ENCODE peak calls at places on chromosome 17, in six cellular contexts. C is sigmoid colon, A is A549, D is tibial nerve, H is stomach, S is SK-N-SH. I is an unnamed sample.

GRCh38 chr17:77748436-77748835 is 210.1 kb upstream of the TNRC6C start:
- DNase-seq in D (peak), A (no peak), C (peak), S (no peak), H (no peak), I (peak)

GRCh38 chr17:34384271-34384670 is 21.2 kb upstream of the CCL1 start:
- DNase-seq in S (no peak), D (no peak), H (no peak), C (no peak), A (no peak), I (no peak)

GRCh38 chr17:2931426-2931825 is 132.0 kb downstream of the OR1D5 start:
- DNase-seq in A (no peak), H (no peak), C (no peak), D (no peak), S (no peak), I (no peak)

GRCh38 chr17:55320594-55321506 is 56.1 kb downstream of the HLF start:
- DNase-seq in C (no peak), S (no peak), H (peak), A (no peak), D (no peak), I (no peak)

GRCh38 chr17:57682667-57683066 is 62.4 kb downstream of the CCDC182 start:
- DNase-seq in H (no peak), D (no peak), A (no peak), S (no peak), C (no peak), I (peak)

GRCh38 chr17:35807371-35808144 is 1.7 kb upstream of the TAF15 start:
- DNase-seq in C (no peak), H (no peak), D (no peak), A (no peak), S (no peak), I (no peak)

GRCh38 chr17:3635474-3636153 is 436 bp downstream of the SHPK start:
- DNase-seq in H (no peak), S (peak), D (no peak), C (no peak), A (no peak), I (no peak)

GRCh38 chr17:59355695-59356323 is 24.4 kb downstream of the YPEL2 start:
- DNase-seq in D (no peak), H (no peak), S (no peak), A (no peak), C (no peak), I (no peak)

GRCh38 chr17:38709104-38709820 is 4.2 kb downstream of the MLLT6 start:
- DNase-seq in D (no peak), A (no peak), H (no peak), S (no peak), C (no peak), I (no peak)

GRCh38 chr17:78548725-78549124 is 28.5 kb downstream of the DNAH17 start:
- DNase-seq in H (no peak), A (no peak), D (no peak), C (no peak), S (no peak), I (no peak)

GRCh38 chr17:72458301-72458700 is 337.5 kb downstream of the SOX9 start:
- DNase-seq in H (no peak), D (no peak), S (no peak), A (no peak), C (no peak), I (no peak)

GRCh38 chr17:29905879-29906167 is 24.2 kb downstream of the SSH2 start:
- DNase-seq in A (no peak), H (no peak), C (no peak), S (no peak), D (no peak), I (no peak)

GRCh38 chr17:58120195-58120822 is 27.9 kb upstream of the OR4D1 start:
- DNase-seq in A (peak), C (no peak), H (peak), D (no peak), S (no peak), I (no peak)

GRCh38 chr17:55735784-55736405 is 13.2 kb upstream of the TMEM100 start:
- DNase-seq in S (peak), D (no peak), A (peak), C (peak), H (no peak), I (no peak)

GRCh38 chr17:54744750-54745149 is 155.9 kb upstream of the TOM1L1 start:
- DNase-seq in D (no peak), S (no peak), H (no peak), A (no peak), C (no peak), I (no peak)

GRCh38 chr17:40726919-40727318 is 23.4 kb upstream of the KRT24 start:
- DNase-seq in A (peak), D (no peak), S (no peak), C (no peak), H (no peak), I (no peak)

GRCh38 chr17:64537488-64537887 is 30.7 kb downstream of the CEP95 start:
- DNase-seq in H (no peak), C (no peak), D (no peak), S (no peak), A (no peak), I (no peak)

GRCh38 chr17:50240876-50241275 is 33.4 kb upstream of the TMEM92 start:
- DNase-seq in C (no peak), S (no peak), D (no peak), A (no peak), H (no peak), I (no peak)

GRCh38 chr17:79331492-79331891 is 256.9 kb downstream of the ENGASE start:
- DNase-seq in H (no peak), S (no peak), A (no peak), C (no peak), D (no peak), I (no peak)

GRCh38 chr17:67016039-67016762 is 28.2 kb upstream of the CACNG1 start:
- DNase-seq in S (no peak), C (no peak), A (no peak), H (no peak), D (no peak), I (no peak)

GRCh38 chr17:65850486-65850885 is 289.0 kb upstream of the AXIN2 start:
- DNase-seq in D (no peak), S (no peak), A (peak), H (no peak), C (no peak), I (no peak)

GRCh38 chr17:35291802-35292201 is 48.9 kb downstream of the SLFN5 start:
- DNase-seq in A (peak), D (no peak), H (no peak), C (no peak), S (no peak), I (no peak)

GRCh38 chr17:15261063-15261817 is 3.9 kb downstream of the PMP22 start:
- DNase-seq in D (no peak), A (peak), H (peak), C (peak), S (peak), I (no peak)

GRCh38 chr17:79431175-79431574 is 179.7 kb downstream of the RBFOX3 start:
- DNase-seq in H (no peak), S (no peak), C (no peak), D (no peak), A (no peak), I (no peak)

DNA sequence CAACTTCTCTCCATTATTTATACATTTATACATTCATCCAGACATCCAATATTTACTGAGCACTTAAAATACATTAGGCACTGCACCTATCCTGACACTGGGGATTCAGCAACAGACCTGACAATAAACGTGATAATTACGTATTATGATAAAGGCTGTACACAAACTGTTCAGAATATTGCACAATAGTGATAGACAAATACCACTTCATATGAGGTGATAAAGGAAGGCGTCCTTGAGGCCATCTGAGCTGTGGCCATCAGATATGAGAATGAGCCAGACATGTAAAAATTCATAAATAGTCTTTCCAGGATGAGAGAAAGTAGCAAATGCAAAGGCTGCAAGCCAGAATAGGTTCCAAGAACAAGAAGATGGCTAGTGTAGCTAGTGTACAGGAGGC is 8.6 kb downstream of the USP32 start:
- DNase-seq in H (no peak), A (no peak), S (no peak), C (no peak), D (no peak), I (no peak)
- TF ChIP-seq EP300 in H (no peak), A (no peak), S (no peak), C (no peak), D (no peak), I (no peak)

DNA sequence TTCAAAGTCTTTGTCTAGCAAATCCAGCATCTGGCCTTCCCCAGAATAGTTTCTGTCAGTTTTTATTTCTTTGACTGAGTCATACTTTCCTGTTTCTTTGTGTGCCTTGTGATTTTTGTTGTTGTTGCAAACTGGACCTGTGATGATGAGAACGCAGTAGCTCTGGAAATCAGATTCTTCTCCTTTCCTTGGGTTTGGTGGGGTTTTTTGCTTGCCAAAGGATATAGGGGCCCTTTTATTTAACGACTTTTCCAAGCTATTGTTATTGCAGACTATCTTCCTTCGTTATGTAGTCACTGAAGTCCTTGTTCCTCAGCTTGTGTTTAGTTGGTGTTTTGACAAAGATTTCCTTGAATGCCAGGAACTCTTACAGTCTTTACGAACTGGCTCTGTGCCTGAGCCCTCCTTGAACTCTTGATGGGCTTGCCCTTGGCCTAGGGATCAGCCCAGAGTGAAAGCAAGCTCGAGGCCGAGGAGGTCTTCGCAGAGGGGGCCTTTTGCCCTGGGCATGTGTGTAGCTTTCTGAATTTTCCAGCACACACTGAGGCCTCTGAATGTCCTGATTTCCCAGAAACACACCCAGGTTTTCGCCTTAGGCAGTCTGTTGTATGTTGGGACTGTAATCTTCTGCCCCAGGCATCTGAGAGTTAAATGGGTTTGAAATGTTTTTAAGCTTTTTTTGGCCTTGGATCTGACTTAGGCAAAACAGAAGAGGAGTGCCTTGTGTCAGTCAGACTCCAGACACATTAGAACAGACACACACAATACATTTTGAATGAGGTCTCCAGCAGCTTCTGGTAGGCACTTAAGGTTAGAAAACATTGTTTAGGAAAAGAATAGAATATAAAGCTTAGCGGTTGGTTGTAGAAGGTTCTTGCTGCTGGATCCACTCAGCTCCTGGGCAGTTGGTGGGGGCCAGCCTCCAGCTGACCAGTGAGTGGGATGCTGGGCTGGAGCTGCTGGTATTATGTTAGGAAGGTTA is 17.0 kb downstream of the FOXK2 start:
- DNase-seq in C (peak), D (peak), S (peak), A (no peak), H (peak), I (peak)
- TF ChIP-seq EP300 in C (no peak), D (peak), S (peak), A (no peak), H (no peak), I (no peak)

GRCh38 chr17:42463976-42464400 is 5.3 kb downstream of the ATP6V0A1 start:
- DNase-seq in D (no peak), A (peak), S (no peak), H (no peak), C (no peak), I (no peak)
- TF ChIP-seq EP300 in D (no peak), A (no peak), S (no peak), H (no peak), C (no peak), I (no peak)

DNA sequence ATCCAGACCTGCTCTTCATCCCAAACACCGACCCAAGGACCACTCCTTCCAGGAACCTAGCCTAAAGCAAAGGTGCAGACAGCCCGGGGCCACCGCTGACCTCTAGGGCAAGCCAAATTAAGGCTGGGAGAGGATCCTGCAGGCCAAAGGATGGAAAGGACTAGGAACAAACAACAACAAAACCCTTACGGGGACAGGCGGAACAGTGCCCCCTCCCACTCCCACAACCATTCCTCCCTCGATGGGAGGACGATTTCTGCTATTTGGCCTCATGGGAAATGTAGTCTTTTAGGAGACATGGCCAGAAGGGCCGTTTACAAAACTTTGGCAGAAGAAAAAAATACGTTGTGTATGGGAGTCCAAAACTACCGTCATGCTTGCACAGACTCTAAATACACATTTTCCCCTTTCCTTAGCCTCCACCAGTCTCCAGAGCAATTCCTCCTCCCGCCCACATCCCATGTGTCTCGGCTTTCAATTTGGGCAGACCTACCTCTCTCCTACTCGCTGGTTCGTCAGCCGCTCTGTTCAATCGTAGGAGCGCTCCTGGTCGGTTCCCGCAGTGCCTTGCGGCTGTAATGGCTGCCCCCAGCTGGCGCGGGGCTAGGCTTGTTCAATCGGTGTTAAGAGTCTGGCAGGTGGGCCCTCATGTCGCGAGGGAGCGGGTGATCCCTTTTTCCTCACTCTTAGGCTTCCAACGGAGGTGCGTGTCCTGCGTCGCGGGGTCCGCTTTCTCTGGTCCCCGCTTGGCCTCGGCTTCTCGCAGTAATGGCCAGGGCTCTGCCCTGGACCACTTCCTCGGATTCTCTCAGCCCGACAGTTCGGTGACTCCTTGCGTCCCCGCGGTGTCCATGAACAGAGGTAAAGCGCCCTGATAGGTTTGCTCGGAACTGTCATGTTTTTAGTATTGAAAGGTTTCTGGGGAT is at the start of gene ERAL1:
- DNase-seq in H (peak), A (peak), C (peak), S (peak), D (peak), I (peak)
- TF ChIP-seq EP300 in H (no peak), A (no peak), C (no peak), S (no peak), D (no peak), I (no peak)

GRCh38 chr17:31571124-31571892 is 179.8 kb downstream of the RAB11FIP4 start:
- DNase-seq in C (peak), H (peak), S (no peak), D (peak), A (peak), I (no peak)
- TF ChIP-seq EP300 in C (no peak), H (no peak), S (no peak), D (peak), A (no peak), I (no peak)

GRCh38 chr17:14207791-14208190 is 28.9 kb downstream of the CDRT15 start:
- DNase-seq in H (no peak), D (no peak), S (no peak), A (no peak), C (no peak), I (no peak)
- TF ChIP-seq EP300 in H (no peak), D (no peak), S (no peak), A (no peak), C (no peak), I (no peak)

DNA sequence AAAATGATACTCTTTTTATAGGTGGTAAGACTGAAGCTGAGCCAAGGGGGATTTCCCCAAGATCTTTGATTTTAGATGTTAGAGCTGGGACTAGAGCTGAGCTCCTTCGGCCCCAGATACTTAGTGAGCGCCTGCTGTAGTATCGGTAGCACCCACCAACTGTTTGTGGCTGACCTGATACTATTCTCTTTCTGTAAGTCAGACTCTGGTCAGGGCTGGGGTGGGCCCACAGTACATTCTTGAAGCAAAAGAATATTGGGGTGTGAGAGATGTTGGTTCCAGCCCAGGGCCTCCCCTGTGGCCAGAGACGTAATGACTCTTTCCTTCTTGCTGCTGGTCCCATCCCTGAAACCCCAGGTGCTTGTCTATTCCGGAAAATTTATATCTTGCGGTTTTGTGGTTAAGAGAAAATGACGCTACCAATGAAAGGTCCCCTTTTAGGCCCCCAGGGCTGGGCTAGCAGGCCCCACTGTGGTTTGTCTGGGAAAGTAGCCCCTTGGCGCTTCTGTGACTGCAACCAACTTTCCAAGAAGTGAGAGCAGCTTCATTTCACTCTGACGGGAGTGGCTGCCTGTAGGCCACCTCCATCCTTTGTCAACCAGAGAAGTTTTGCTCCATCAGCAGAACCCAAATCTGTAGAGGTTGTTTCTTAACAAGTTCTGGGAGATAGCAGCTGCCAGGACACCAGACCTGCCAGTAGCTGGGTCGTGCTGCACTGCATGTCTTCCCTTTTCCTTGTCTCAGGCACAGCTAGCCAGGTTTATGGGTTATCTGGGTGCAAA is 86.4 kb upstream of the LGALS9 start:
- DNase-seq in D (no peak), C (no peak), H (no peak), S (no peak), A (no peak), I (no peak)
- TF ChIP-seq EP300 in D (no peak), C (no peak), H (no peak), S (no peak), A (no peak), I (no peak)